ENCODE peak calls at places on chromosomes 12 and 14, in seven cellular contexts. One of them, this sample, is unnamed.

GRCh38 chr14:99699071-99699760 is 15.1 kb downstream of the CYP46A1 start:
- DNase-seq in HCT116: no peak
- DNase-seq in fibroblast of the aortic adventitia: no peak
- DNase-seq in pancreas: no peak
- DNase-seq in endothelial cell of umbilical vein: no peak
- DNase-seq in suprapubic skin: peak; percentile 44
- DNase-seq in GM23338: no peak
- DNase-seq in this sample: no peak

GRCh38 chr14:75477881-75478280 is 44.4 kb upstream of the BATF start:
- DNase-seq in HCT116: no peak
- DNase-seq in fibroblast of the aortic adventitia: no peak
- DNase-seq in pancreas: no peak
- DNase-seq in endothelial cell of umbilical vein: no peak
- DNase-seq in suprapubic skin: no peak
- DNase-seq in GM23338: no peak
- DNase-seq in this sample: no peak

GRCh38 chr12:108582981-108583770 is 14.7 kb downstream of the TMEM119 start:
- DNase-seq in HCT116: no peak
- DNase-seq in fibroblast of the aortic adventitia: no peak
- DNase-seq in pancreas: no peak
- DNase-seq in endothelial cell of umbilical vein: no peak
- DNase-seq in suprapubic skin: no peak
- DNase-seq in GM23338: no peak
- DNase-seq in this sample: no peak

GRCh38 chr12:130765186-130765659 is 49.1 kb upstream of the RIMBP2 start:
- DNase-seq in HCT116: peak; percentile 57
- DNase-seq in fibroblast of the aortic adventitia: peak; percentile 9
- DNase-seq in pancreas: no peak
- DNase-seq in endothelial cell of umbilical vein: peak; percentile 8
- DNase-seq in suprapubic skin: no peak
- DNase-seq in GM23338: no peak
- DNase-seq in this sample: no peak

GRCh38 chr12:79959484-79959883 is 24.6 kb upstream of the PPP1R12A start:
- DNase-seq in HCT116: no peak
- DNase-seq in fibroblast of the aortic adventitia: peak; percentile 44
- DNase-seq in pancreas: no peak
- DNase-seq in endothelial cell of umbilical vein: no peak
- DNase-seq in suprapubic skin: no peak
- DNase-seq in GM23338: no peak
- DNase-seq in this sample: no peak

GRCh38 chr14:24673534-24674203 is 39.7 kb upstream of the GZMB start:
- DNase-seq in HCT116: no peak
- DNase-seq in fibroblast of the aortic adventitia: no peak
- DNase-seq in pancreas: no peak
- DNase-seq in endothelial cell of umbilical vein: no peak
- DNase-seq in suprapubic skin: no peak
- DNase-seq in GM23338: no peak
- DNase-seq in this sample: no peak

GRCh38 chr12:46523446-46523845 is 150.9 kb upstream of the SLC38A2 start:
- DNase-seq in HCT116: no peak
- DNase-seq in fibroblast of the aortic adventitia: no peak
- DNase-seq in pancreas: no peak
- DNase-seq in endothelial cell of umbilical vein: no peak
- DNase-seq in suprapubic skin: no peak
- DNase-seq in GM23338: no peak
- DNase-seq in this sample: no peak

GRCh38 chr14:68734231-68734732 is 58.6 kb downstream of the ZFP36L1 start:
- DNase-seq in HCT116: no peak
- DNase-seq in fibroblast of the aortic adventitia: no peak
- DNase-seq in pancreas: no peak
- DNase-seq in endothelial cell of umbilical vein: peak; percentile 34
- DNase-seq in suprapubic skin: no peak
- DNase-seq in GM23338: no peak
- DNase-seq in this sample: no peak

GRCh38 chr12:86772688-86773087 is 516.5 kb upstream of the MGAT4C start:
- DNase-seq in HCT116: no peak
- DNase-seq in fibroblast of the aortic adventitia: no peak
- DNase-seq in pancreas: no peak
- DNase-seq in endothelial cell of umbilical vein: no peak
- DNase-seq in suprapubic skin: no peak
- DNase-seq in GM23338: no peak
- DNase-seq in this sample: no peak

GRCh38 chr12:11785722-11786121 is 136.2 kb downstream of the ETV6 start:
- DNase-seq in HCT116: no peak
- DNase-seq in fibroblast of the aortic adventitia: peak; percentile 75
- DNase-seq in pancreas: no peak
- DNase-seq in endothelial cell of umbilical vein: no peak
- DNase-seq in suprapubic skin: no peak
- DNase-seq in GM23338: no peak
- DNase-seq in this sample: no peak

GRCh38 chr12:96034631-96035282 is 630 bp downstream of the LTA4H start:
- DNase-seq in HCT116: no peak
- DNase-seq in fibroblast of the aortic adventitia: peak; percentile 46
- DNase-seq in pancreas: peak; percentile 62
- DNase-seq in endothelial cell of umbilical vein: peak; percentile 52
- DNase-seq in suprapubic skin: no peak
- DNase-seq in GM23338: peak; percentile 58
- DNase-seq in this sample: peak; percentile 55

GRCh38 chr14:55316528-55316927 is 45.3 kb downstream of the FBXO34 start:
- DNase-seq in HCT116: no peak
- DNase-seq in fibroblast of the aortic adventitia: no peak
- DNase-seq in pancreas: no peak
- DNase-seq in endothelial cell of umbilical vein: no peak
- DNase-seq in suprapubic skin: no peak
- DNase-seq in GM23338: no peak
- DNase-seq in this sample: no peak

GRCh38 chr12:131384544-131384855 is 326.4 kb upstream of the SFSWAP start:
- DNase-seq in HCT116: no peak
- DNase-seq in fibroblast of the aortic adventitia: no peak
- DNase-seq in pancreas: no peak
- DNase-seq in endothelial cell of umbilical vein: no peak
- DNase-seq in suprapubic skin: no peak
- DNase-seq in GM23338: no peak
- DNase-seq in this sample: peak; percentile 28

GRCh38 chr14:100221419-100222218 is 17.3 kb upstream of the YY1 start:
- DNase-seq in HCT116: no peak
- DNase-seq in fibroblast of the aortic adventitia: peak; percentile 58
- DNase-seq in pancreas: no peak
- DNase-seq in endothelial cell of umbilical vein: peak; percentile 66
- DNase-seq in suprapubic skin: no peak
- DNase-seq in GM23338: peak; percentile 91
- DNase-seq in this sample: no peak

GRCh38 chr14:89425931-89426330 is 8.9 kb upstream of the FOXN3 start:
- DNase-seq in HCT116: peak; percentile 48
- DNase-seq in fibroblast of the aortic adventitia: peak; percentile 98
- DNase-seq in pancreas: no peak
- DNase-seq in endothelial cell of umbilical vein: peak; percentile 55
- DNase-seq in suprapubic skin: no peak
- DNase-seq in GM23338: no peak
- DNase-seq in this sample: no peak

GRCh38 chr14:99744873-99745224 is 48.4 kb upstream of the EML1 start:
- DNase-seq in HCT116: no peak
- DNase-seq in fibroblast of the aortic adventitia: no peak
- DNase-seq in pancreas: no peak
- DNase-seq in endothelial cell of umbilical vein: no peak
- DNase-seq in suprapubic skin: no peak
- DNase-seq in GM23338: no peak
- DNase-seq in this sample: no peak

GRCh38 chr14:21572604-21573003 is 7.3 kb downstream of the OR10G3 start:
- DNase-seq in HCT116: no peak
- DNase-seq in fibroblast of the aortic adventitia: no peak
- DNase-seq in pancreas: no peak
- DNase-seq in endothelial cell of umbilical vein: no peak
- DNase-seq in suprapubic skin: no peak
- DNase-seq in GM23338: no peak
- DNase-seq in this sample: no peak

GRCh38 chr14:53432378-53432802 is 279.3 kb upstream of the DDHD1 start:
- DNase-seq in HCT116: peak; percentile 40
- DNase-seq in fibroblast of the aortic adventitia: peak; percentile 63
- DNase-seq in pancreas: no peak
- DNase-seq in endothelial cell of umbilical vein: peak; percentile 70
- DNase-seq in suprapubic skin: no peak
- DNase-seq in GM23338: peak; percentile 84
- DNase-seq in this sample: peak; percentile 41

GRCh38 chr12:124452576-124453391 is 114.6 kb downstream of the NCOR2 start:
- DNase-seq in HCT116: no peak
- DNase-seq in fibroblast of the aortic adventitia: no peak
- DNase-seq in pancreas: no peak
- DNase-seq in endothelial cell of umbilical vein: no peak
- DNase-seq in suprapubic skin: no peak
- DNase-seq in GM23338: no peak
- DNase-seq in this sample: no peak

GRCh38 chr12:87509233-87509820 is 519.9 kb downstream of the C12orf50 start:
- DNase-seq in HCT116: peak; percentile 44
- DNase-seq in fibroblast of the aortic adventitia: peak; percentile 70
- DNase-seq in pancreas: no peak
- DNase-seq in endothelial cell of umbilical vein: peak; percentile 5
- DNase-seq in suprapubic skin: no peak
- DNase-seq in GM23338: peak; percentile 5
- DNase-seq in this sample: no peak

GRCh38 chr12:118611295-118611694 is 234.9 kb downstream of the SUDS3 start:
- DNase-seq in HCT116: no peak
- DNase-seq in fibroblast of the aortic adventitia: no peak
- DNase-seq in pancreas: peak; percentile 55
- DNase-seq in endothelial cell of umbilical vein: no peak
- DNase-seq in suprapubic skin: no peak
- DNase-seq in GM23338: peak; percentile 12
- DNase-seq in this sample: no peak

GRCh38 chr12:29148065-29148957 is 767 bp upstream of the FAR2 start:
- DNase-seq in HCT116: no peak
- DNase-seq in fibroblast of the aortic adventitia: peak; percentile 59
- DNase-seq in pancreas: no peak
- DNase-seq in endothelial cell of umbilical vein: peak; percentile 20
- DNase-seq in suprapubic skin: no peak
- DNase-seq in GM23338: no peak
- DNase-seq in this sample: no peak

DNA sequence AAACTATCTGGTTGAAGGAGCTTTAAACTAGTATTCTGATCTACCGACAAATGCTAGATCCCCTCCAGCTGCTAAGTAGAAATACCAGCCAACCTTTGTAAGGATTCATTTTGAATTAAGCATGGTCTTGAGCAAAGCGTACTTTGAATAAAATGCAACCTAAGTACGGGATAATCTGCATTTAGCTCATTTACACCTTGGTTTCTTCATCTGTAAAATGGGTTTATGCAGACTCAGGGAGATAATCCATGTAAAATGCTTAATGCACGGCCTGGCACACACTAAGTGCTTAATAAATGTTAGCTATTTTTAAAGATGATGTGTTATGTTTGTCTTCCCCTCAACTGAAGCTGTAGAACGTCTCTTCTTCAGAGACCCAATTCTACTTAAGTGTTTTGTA is 15.9 kb downstream of the EGLN3 start:
- DNase-seq in HCT116: no peak
- DNase-seq in fibroblast of the aortic adventitia: no peak
- DNase-seq in pancreas: no peak
- DNase-seq in endothelial cell of umbilical vein: no peak
- DNase-seq in suprapubic skin: no peak
- DNase-seq in GM23338: no peak
- DNase-seq in this sample: no peak
- TF ChIP-seq CTCF in HCT116: no peak
- TF ChIP-seq CTCF in fibroblast of the aortic adventitia: no peak
- TF ChIP-seq CTCF in pancreas: no peak
- TF ChIP-seq CTCF in endothelial cell of umbilical vein: no peak
- TF ChIP-seq CTCF in suprapubic skin: no peak
- TF ChIP-seq CTCF in GM23338: no peak
- TF ChIP-seq CTCF in this sample: no peak

DNA sequence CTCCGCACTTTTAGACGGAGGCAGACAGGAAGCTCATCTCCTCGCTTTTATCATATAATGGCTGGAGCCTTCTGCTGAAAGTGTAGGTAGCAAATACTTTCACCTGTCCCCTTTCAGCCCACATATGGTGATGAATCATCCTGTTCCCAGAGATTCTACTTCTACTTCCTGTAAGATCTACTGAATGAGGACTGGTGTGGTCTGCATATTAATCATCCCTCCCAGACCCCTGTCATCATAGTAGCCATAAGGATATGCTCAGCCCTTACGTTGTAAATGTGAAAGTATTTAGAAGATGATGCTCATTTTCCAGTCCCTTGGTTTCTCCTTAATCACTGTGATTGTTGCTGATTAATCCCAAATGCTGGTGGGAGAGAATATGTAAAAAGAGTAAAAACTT is 268.2 kb upstream of the GRIP1 start:
- DNase-seq in HCT116: no peak
- DNase-seq in fibroblast of the aortic adventitia: no peak
- DNase-seq in pancreas: no peak
- DNase-seq in endothelial cell of umbilical vein: no peak
- DNase-seq in suprapubic skin: no peak
- DNase-seq in GM23338: no peak
- DNase-seq in this sample: no peak
- TF ChIP-seq CTCF in HCT116: no peak
- TF ChIP-seq CTCF in fibroblast of the aortic adventitia: no peak
- TF ChIP-seq CTCF in pancreas: no peak
- TF ChIP-seq CTCF in endothelial cell of umbilical vein: no peak
- TF ChIP-seq CTCF in suprapubic skin: no peak
- TF ChIP-seq CTCF in GM23338: no peak
- TF ChIP-seq CTCF in this sample: no peak

DNA sequence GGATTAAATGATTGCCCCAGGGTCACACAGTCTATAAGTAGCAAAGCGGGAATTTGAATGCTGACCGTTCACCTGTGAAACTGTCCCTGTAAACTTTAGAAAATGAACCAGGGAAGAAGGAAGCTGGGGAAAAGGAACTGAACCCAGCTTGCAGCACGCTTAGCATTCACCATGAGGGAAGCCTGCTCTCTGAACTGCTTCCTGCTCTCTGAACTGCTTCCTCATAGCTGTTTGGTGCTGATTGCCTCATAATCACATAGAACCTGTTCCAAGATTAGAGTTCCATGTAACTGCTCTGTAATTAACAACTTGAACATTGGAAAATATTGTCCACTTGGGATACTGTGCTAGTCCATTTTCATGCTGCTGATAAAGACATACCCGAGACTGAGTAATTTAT is 1504.8 kb upstream of the TMEM132C start:
- DNase-seq in HCT116: no peak
- DNase-seq in fibroblast of the aortic adventitia: no peak
- DNase-seq in pancreas: no peak
- DNase-seq in endothelial cell of umbilical vein: no peak
- DNase-seq in suprapubic skin: no peak
- DNase-seq in GM23338: no peak
- DNase-seq in this sample: no peak
- TF ChIP-seq CTCF in HCT116: no peak
- TF ChIP-seq CTCF in fibroblast of the aortic adventitia: no peak
- TF ChIP-seq CTCF in pancreas: no peak
- TF ChIP-seq CTCF in endothelial cell of umbilical vein: no peak
- TF ChIP-seq CTCF in suprapubic skin: no peak
- TF ChIP-seq CTCF in GM23338: no peak
- TF ChIP-seq CTCF in this sample: no peak

GRCh38 chr14:63852817-63853730 is at the start of gene SYNE2:
- DNase-seq in HCT116: no peak
- DNase-seq in fibroblast of the aortic adventitia: peak; percentile 65
- DNase-seq in pancreas: peak; percentile 95
- DNase-seq in endothelial cell of umbilical vein: peak; percentile 78
- DNase-seq in suprapubic skin: peak; percentile 81
- DNase-seq in GM23338: peak; percentile 88
- DNase-seq in this sample: peak; percentile 89
- TF ChIP-seq CTCF in HCT116: no peak
- TF ChIP-seq CTCF in fibroblast of the aortic adventitia: peak; percentile 14
- TF ChIP-seq CTCF in pancreas: peak; percentile 20
- TF ChIP-seq CTCF in endothelial cell of umbilical vein: peak; percentile 17
- TF ChIP-seq CTCF in suprapubic skin: no peak
- TF ChIP-seq CTCF in GM23338: peak; percentile 9
- TF ChIP-seq CTCF in this sample: no peak

This sample was measured in mesothelial cell of epicardium.